ENCODE peak calls at places on chromosomes 13 and 19, in four cellular contexts. One of them, this sample, is unnamed.

GRCh38 chr13:21516806-21517205 is 57.7 kb upstream of the ZDHHC20 start:
- DNase-seq in neural progenitor cell: no peak
- DNase-seq in mucosa of descending colon: no peak
- DNase-seq in fibroblast of the aortic adventitia: no peak
- DNase-seq in this sample: no peak

GRCh38 chr19:31174948-31175347 is 174.3 kb downstream of the TSHZ3 start:
- DNase-seq in neural progenitor cell: peak; percentile 12
- DNase-seq in mucosa of descending colon: no peak
- DNase-seq in fibroblast of the aortic adventitia: no peak
- DNase-seq in this sample: no peak

GRCh38 chr13:56247692-56248091 is 893.0 kb upstream of the PRR20A start:
- DNase-seq in neural progenitor cell: no peak
- DNase-seq in mucosa of descending colon: no peak
- DNase-seq in fibroblast of the aortic adventitia: no peak
- DNase-seq in this sample: no peak

GRCh38 chr13:36313047-36313969 is 15.7 kb upstream of the CCDC169 start:
- DNase-seq in neural progenitor cell: no peak
- DNase-seq in mucosa of descending colon: no peak
- DNase-seq in fibroblast of the aortic adventitia: no peak
- DNase-seq in this sample: no peak

GRCh38 chr13:27201661-27202060 is 30.1 kb upstream of the USP12 start:
- DNase-seq in neural progenitor cell: no peak
- DNase-seq in mucosa of descending colon: no peak
- DNase-seq in fibroblast of the aortic adventitia: no peak
- DNase-seq in this sample: no peak

GRCh38 chr13:94967183-94968039 is 255.1 kb upstream of the SOX21 start:
- DNase-seq in neural progenitor cell: peak; percentile 85
- DNase-seq in mucosa of descending colon: no peak
- DNase-seq in fibroblast of the aortic adventitia: peak; percentile 8
- DNase-seq in this sample: peak; percentile 27

GRCh38 chr19:33397536-33398360 is 24.2 kb downstream of the CEBPG start:
- DNase-seq in neural progenitor cell: peak; percentile 66
- DNase-seq in mucosa of descending colon: peak; percentile 41
- DNase-seq in fibroblast of the aortic adventitia: no peak
- DNase-seq in this sample: no peak

GRCh38 chr13:98454389-98454881 is 122.5 kb downstream of the STK24 start:
- DNase-seq in neural progenitor cell: no peak
- DNase-seq in mucosa of descending colon: no peak
- DNase-seq in fibroblast of the aortic adventitia: peak; percentile 97
- DNase-seq in this sample: peak; percentile 87

GRCh38 chr13:48661112-48661511 is 7.4 kb downstream of the CYSLTR2 start:
- DNase-seq in neural progenitor cell: no peak
- DNase-seq in mucosa of descending colon: no peak
- DNase-seq in fibroblast of the aortic adventitia: no peak
- DNase-seq in this sample: no peak

GRCh38 chr13:36420437-36420891 is 11.8 kb upstream of the CCNA1 start:
- DNase-seq in neural progenitor cell: peak; percentile 83
- DNase-seq in mucosa of descending colon: peak; percentile 48
- DNase-seq in fibroblast of the aortic adventitia: peak; percentile 82
- DNase-seq in this sample: peak; percentile 75

GRCh38 chr13:64074989-64075474 is 2659.4 kb upstream of the PCDH20 start:
- DNase-seq in neural progenitor cell: no peak
- DNase-seq in mucosa of descending colon: no peak
- DNase-seq in fibroblast of the aortic adventitia: no peak
- DNase-seq in this sample: no peak

GRCh38 chr13:37039908-37040307 is 19.6 kb downstream of the SUPT20H start:
- DNase-seq in neural progenitor cell: no peak
- DNase-seq in mucosa of descending colon: no peak
- DNase-seq in fibroblast of the aortic adventitia: no peak
- DNase-seq in this sample: no peak

GRCh38 chr19:19613456-19613855 is 5.0 kb downstream of the PBX4 start:
- DNase-seq in neural progenitor cell: no peak
- DNase-seq in mucosa of descending colon: no peak
- DNase-seq in fibroblast of the aortic adventitia: peak; percentile 16
- DNase-seq in this sample: no peak

GRCh38 chr13:72004236-72004635 is 137.2 kb upstream of the DACH1 start:
- DNase-seq in neural progenitor cell: no peak
- DNase-seq in mucosa of descending colon: no peak
- DNase-seq in fibroblast of the aortic adventitia: no peak
- DNase-seq in this sample: no peak

GRCh38 chr13:22178878-22179277 is 508.0 kb downstream of the FGF9 start:
- DNase-seq in neural progenitor cell: no peak
- DNase-seq in mucosa of descending colon: no peak
- DNase-seq in fibroblast of the aortic adventitia: no peak
- DNase-seq in this sample: no peak

GRCh38 chr19:50703915-50704548 is 15.6 kb downstream of the SHANK1 start:
- DNase-seq in neural progenitor cell: peak; percentile 58
- DNase-seq in mucosa of descending colon: no peak
- DNase-seq in fibroblast of the aortic adventitia: no peak
- DNase-seq in this sample: no peak

GRCh38 chr19:56360841-56361240 is 32.5 kb downstream of the ZNF582 start:
- DNase-seq in neural progenitor cell: no peak
- DNase-seq in mucosa of descending colon: no peak
- DNase-seq in fibroblast of the aortic adventitia: no peak
- DNase-seq in this sample: no peak

GRCh38 chr19:46033401-46033800 is 7.4 kb downstream of the IGFL4 start:
- DNase-seq in neural progenitor cell: no peak
- DNase-seq in mucosa of descending colon: no peak
- DNase-seq in fibroblast of the aortic adventitia: no peak
- DNase-seq in this sample: no peak

GRCh38 chr13:91298060-91298459 is 49.4 kb upstream of the MIR17HG start:
- DNase-seq in neural progenitor cell: no peak
- DNase-seq in mucosa of descending colon: no peak
- DNase-seq in fibroblast of the aortic adventitia: no peak
- DNase-seq in this sample: no peak

GRCh38 chr19:18439025-18439909 is 1.3 kb upstream of the ISYNA1 start:
- DNase-seq in neural progenitor cell: peak; percentile 76
- DNase-seq in mucosa of descending colon: no peak
- DNase-seq in fibroblast of the aortic adventitia: peak; percentile 45
- DNase-seq in this sample: no peak

GRCh38 chr13:62320129-62320724 is 904.6 kb upstream of the PCDH20 start:
- DNase-seq in neural progenitor cell: peak; percentile 45
- DNase-seq in mucosa of descending colon: no peak
- DNase-seq in fibroblast of the aortic adventitia: peak; percentile 5
- DNase-seq in this sample: peak; percentile 65

GRCh38 chr19:12668937-12669271 is 2.3 kb downstream of the WDR83 start:
- DNase-seq in neural progenitor cell: peak; percentile 53
- DNase-seq in mucosa of descending colon: peak; percentile 80
- DNase-seq in fibroblast of the aortic adventitia: peak; percentile 55
- DNase-seq in this sample: peak; percentile 39

GRCh38 chr13:89897681-89898080 is 1449.8 kb upstream of the MIR17HG start:
- DNase-seq in neural progenitor cell: no peak
- DNase-seq in mucosa of descending colon: no peak
- DNase-seq in fibroblast of the aortic adventitia: no peak
- DNase-seq in this sample: no peak

GRCh38 chr13:89899302-89900103 is 1448.0 kb upstream of the MIR17HG start:
- DNase-seq in neural progenitor cell: no peak
- DNase-seq in mucosa of descending colon: no peak
- DNase-seq in fibroblast of the aortic adventitia: no peak
- DNase-seq in this sample: no peak

GRCh38 chr13:89903115-89903514 is 1444.4 kb upstream of the MIR17HG start:
- DNase-seq in neural progenitor cell: no peak
- DNase-seq in mucosa of descending colon: no peak
- DNase-seq in fibroblast of the aortic adventitia: no peak
- DNase-seq in this sample: no peak

GRCh38 chr13:89902223-89902622 is 1445.3 kb upstream of the MIR17HG start:
- DNase-seq in neural progenitor cell: no peak
- DNase-seq in mucosa of descending colon: no peak
- DNase-seq in fibroblast of the aortic adventitia: no peak
- DNase-seq in this sample: no peak

GRCh38 chr13:89900104-89900760 is 1447.3 kb upstream of the MIR17HG start:
- DNase-seq in neural progenitor cell: no peak
- DNase-seq in mucosa of descending colon: no peak
- DNase-seq in fibroblast of the aortic adventitia: peak; percentile 0
- DNase-seq in this sample: no peak
- H3K4me3 ChIP-seq in neural progenitor cell: no peak overlapping the region
- H3K4me3 ChIP-seq in mucosa of descending colon: no peak overlapping the region
- H3K4me3 ChIP-seq in fibroblast of the aortic adventitia: no peak overlapping the region
- H3K4me3 ChIP-seq in this sample: no peak overlapping the region

DNA sequence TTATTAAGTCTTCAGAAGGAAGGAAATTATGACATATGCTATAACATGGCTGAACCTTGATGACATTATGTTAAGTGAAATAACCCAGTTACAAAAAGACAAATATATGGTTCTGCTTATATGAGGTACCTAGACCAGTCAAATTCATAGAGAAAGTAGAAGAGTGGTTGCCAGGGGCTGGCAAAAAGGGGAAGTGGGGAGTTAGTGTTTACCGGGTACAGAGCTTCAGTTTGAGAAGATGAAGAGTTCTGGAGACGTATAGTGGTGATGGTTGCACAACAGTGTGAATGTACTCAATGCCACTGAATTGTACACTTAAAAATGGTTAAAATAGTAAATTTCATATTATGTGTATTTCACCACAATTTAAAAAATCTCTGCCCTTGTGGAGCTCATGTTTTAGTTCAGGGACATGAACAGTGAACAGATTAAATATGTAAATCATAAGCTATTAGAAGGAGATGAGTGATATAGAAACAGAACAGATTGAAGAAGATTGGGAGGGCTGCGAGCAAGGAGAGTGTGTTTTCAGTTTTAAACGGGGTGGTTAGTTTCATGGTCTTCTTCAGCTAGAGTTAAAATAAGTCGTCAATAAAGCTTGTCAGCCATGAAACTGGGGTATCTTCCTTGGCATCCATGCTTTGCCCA is 355.2 kb downstream of the KCNRG start:
- DNase-seq in neural progenitor cell: no peak
- DNase-seq in mucosa of descending colon: no peak
- DNase-seq in fibroblast of the aortic adventitia: no peak
- DNase-seq in this sample: no peak
- TF ChIP-seq CTCF in neural progenitor cell: no peak
- TF ChIP-seq CTCF in mucosa of descending colon: no peak
- TF ChIP-seq CTCF in fibroblast of the aortic adventitia: no peak
- TF ChIP-seq CTCF in this sample: no peak

GRCh38 chr19:7915250-7916136 is 863 bp downstream of the TGFBR3L start:
- DNase-seq in neural progenitor cell: no peak
- DNase-seq in mucosa of descending colon: no peak
- DNase-seq in fibroblast of the aortic adventitia: no peak
- DNase-seq in this sample: no peak
- H3K4me3 ChIP-seq in neural progenitor cell: peak overlapping the region; percentile 59
- H3K4me3 ChIP-seq in mucosa of descending colon: no peak overlapping the region
- H3K4me3 ChIP-seq in fibroblast of the aortic adventitia: no peak overlapping the region
- H3K4me3 ChIP-seq in this sample: no peak overlapping the region

DNA sequence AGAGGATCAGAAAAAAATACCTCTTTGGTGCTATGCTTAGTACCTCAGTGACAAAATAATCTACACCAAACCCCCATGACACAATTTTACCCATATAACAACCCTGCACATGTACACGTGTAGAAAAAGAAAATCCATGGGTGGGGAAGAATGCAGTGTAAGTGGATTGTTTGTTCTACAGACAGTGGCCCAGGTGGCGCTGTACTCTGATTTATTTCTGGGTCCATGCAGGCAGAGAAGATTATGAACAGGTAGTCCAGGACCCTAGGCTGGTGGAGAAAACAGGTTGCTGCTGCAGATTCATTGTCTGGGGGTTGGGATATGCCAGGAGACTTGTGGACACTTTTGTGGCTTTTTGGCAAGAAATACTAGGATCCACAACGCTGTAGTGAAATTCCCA is 9.1 kb downstream of the ZNF100 start:
- DNase-seq in neural progenitor cell: no peak
- DNase-seq in mucosa of descending colon: no peak
- DNase-seq in fibroblast of the aortic adventitia: no peak
- DNase-seq in this sample: no peak
- TF ChIP-seq CTCF in neural progenitor cell: no peak
- TF ChIP-seq CTCF in mucosa of descending colon: no peak
- TF ChIP-seq CTCF in fibroblast of the aortic adventitia: no peak
- TF ChIP-seq CTCF in this sample: no peak

DNA sequence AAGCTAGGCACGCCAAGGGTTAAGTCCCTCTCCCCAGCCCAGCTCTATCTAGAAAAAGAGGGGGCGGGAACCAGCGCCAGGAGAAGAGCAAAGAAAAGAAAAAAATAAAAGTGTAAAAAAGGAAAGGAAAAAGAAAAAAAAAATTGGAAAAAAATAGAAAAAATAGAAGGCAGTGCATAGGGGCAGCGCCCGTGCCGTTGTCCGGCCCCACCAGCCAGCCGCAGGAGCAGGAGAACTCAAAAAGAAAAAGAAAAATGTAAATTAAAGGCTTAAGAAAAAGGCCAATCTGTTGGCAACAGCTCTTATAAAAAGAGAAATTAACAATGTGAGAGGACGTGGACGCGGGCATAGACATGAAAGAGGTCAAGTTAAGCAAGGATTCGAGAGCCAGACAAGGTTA is 105.4 kb upstream of the ZNF98 start:
- DNase-seq in neural progenitor cell: no peak
- DNase-seq in mucosa of descending colon: no peak
- DNase-seq in fibroblast of the aortic adventitia: no peak
- DNase-seq in this sample: no peak
- H3K4me3 ChIP-seq in neural progenitor cell: no peak overlapping the region
- H3K4me3 ChIP-seq in mucosa of descending colon: no peak overlapping the region
- H3K4me3 ChIP-seq in fibroblast of the aortic adventitia: no peak overlapping the region
- H3K4me3 ChIP-seq in this sample: no peak overlapping the region

GRCh38 chr19:44499559-44499958 is 763 bp downstream of the ZNF180 start:
- DNase-seq in neural progenitor cell: no peak
- DNase-seq in mucosa of descending colon: no peak
- DNase-seq in fibroblast of the aortic adventitia: no peak
- DNase-seq in this sample: no peak

GRCh38 chr19:44498988-44499387 is 1.3 kb downstream of the ZNF180 start:
- DNase-seq in neural progenitor cell: no peak
- DNase-seq in mucosa of descending colon: no peak
- DNase-seq in fibroblast of the aortic adventitia: no peak
- DNase-seq in this sample: no peak

GRCh38 chr19:44496711-44497110 is 3.6 kb downstream of the ZNF180 start:
- DNase-seq in neural progenitor cell: no peak
- DNase-seq in mucosa of descending colon: no peak
- DNase-seq in fibroblast of the aortic adventitia: no peak
- DNase-seq in this sample: no peak

DNA sequence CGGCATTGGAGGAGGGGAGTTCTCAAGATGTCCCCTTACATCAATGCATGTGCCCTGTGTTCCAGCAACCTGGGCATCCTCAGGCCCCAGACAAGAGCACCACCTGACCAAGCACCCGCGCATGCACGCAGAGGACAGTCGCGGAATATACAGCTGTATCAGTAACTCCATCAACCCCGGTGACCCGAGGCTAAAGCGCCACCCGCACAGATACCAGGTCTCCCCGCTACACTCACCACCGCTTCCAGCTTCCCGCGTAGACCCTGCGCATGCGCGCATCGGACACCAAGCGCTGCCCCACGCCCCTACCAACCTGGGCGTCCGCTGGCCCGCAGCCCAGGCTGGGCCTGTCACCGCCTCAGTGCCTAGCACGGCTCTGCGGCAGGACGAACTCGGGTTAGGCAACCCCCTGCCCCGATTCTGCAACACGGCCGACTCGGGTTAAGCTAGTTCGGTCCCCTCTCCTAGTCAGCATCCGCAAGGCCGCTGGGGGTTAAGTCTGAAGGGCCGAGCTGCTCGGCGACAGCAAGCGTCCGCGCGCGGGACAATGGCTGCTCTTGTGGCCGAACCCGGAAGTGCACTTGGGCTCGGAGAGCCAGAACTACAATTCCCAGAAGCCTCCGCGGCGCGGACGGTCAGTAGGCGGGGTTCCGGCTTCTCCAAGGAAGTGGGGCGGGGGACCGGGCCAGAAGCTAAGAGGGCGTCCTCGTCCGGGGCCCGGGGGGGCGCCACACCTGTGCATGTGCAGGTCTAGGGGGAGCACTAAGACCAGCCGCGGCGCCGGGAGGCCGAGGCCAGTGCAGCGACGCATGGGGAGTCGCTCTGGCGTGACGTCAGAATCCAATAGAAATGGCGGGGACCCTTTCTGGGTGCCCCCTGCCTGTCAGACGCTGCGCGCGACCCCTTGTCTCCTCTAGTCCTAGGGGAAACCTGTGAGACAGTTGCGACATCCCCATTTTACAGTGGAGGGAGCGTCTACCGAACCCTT is at the start of gene ZNF180:
- DNase-seq in neural progenitor cell: peak; percentile 99
- DNase-seq in mucosa of descending colon: peak; percentile 97
- DNase-seq in fibroblast of the aortic adventitia: peak; percentile 92
- DNase-seq in this sample: peak; percentile 97
- TF ChIP-seq CTCF in neural progenitor cell: peak; percentile 56
- TF ChIP-seq CTCF in mucosa of descending colon: peak; percentile 43
- TF ChIP-seq CTCF in fibroblast of the aortic adventitia: peak; percentile 65
- TF ChIP-seq CTCF in this sample: peak; percentile 40

This sample was measured in astrocyte of the spinal cord.